ENCODE peak calls at places on chromosomes 11 and 22, in four cellular contexts. E is MM.1S, L is OCI-LY7, I is tibial artery. X is an unnamed sample.

GRCh38 chr11:111635706-111636045 is 33.4 kb downstream of the SIK2 start:
- DNase-seq in I (peak), E (no peak), L (no peak), X (no peak)

GRCh38 chr22:36237462-36238347 is 1.6 kb downstream of the APOL2 start:
- DNase-seq in L (peak), I (no peak), E (peak), X (no peak)

GRCh38 chr22:45201678-45202332 is 38.1 kb downstream of the NUP50 start:
- DNase-seq in E (no peak), I (no peak), L (no peak), X (no peak)

GRCh38 chr11:87030458-87031054 is 7.2 kb upstream of the TMEM135 start:
- DNase-seq in E (no peak), I (no peak), L (no peak), X (no peak)

GRCh38 chr22:46107753-46108563 is 42.4 kb upstream of the PPARA start:
- DNase-seq in L (no peak), E (no peak), I (no peak), X (no peak)

GRCh38 chr11:36451045-36451444 is 59.0 kb downstream of the TRAF6 start:
- DNase-seq in I (no peak), E (no peak), L (no peak), X (no peak)

GRCh38 chr22:45977551-45978274 is 751 bp upstream of the WNT7B start:
- DNase-seq in E (no peak), L (no peak), I (no peak), X (peak)

GRCh38 chr22:25388866-25389540 is 169.6 kb downstream of the CRYBB2 start:
- DNase-seq in L (peak), E (no peak), I (no peak), X (no peak)

GRCh38 chr11:46295312-46295995 is 18.0 kb downstream of the CREB3L1 start:
- DNase-seq in E (peak), I (peak), L (peak), X (peak)

GRCh38 chr11:10895285-10895684 is 37.4 kb upstream of the ZBED5 start:
- DNase-seq in I (no peak), L (no peak), E (no peak), X (no peak)

GRCh38 chr11:10891321-10891720 is 33.5 kb upstream of the ZBED5 start:
- DNase-seq in E (no peak), I (no peak), L (no peak), X (no peak)

GRCh38 chr11:10892250-10892649 is 34.4 kb upstream of the ZBED5 start:
- DNase-seq in E (no peak), I (no peak), L (peak), X (no peak)

GRCh38 chr11:10894666-10895065 is 36.8 kb upstream of the ZBED5 start:
- DNase-seq in L (no peak), E (no peak), I (no peak), X (no peak)

GRCh38 chr11:10893713-10894112 is 35.9 kb upstream of the ZBED5 start:
- DNase-seq in L (no peak), E (no peak), I (no peak), X (no peak)
- TF ChIP-seq CTCF in L (no peak), E (no peak), I (peak), X (no peak)

GRCh38 chr22:19756288-19757128 is 4.1 kb upstream of the TBX1 start:
- DNase-seq in I (no peak), E (peak), L (peak), X (peak)
- H3K4me3 ChIP-seq in I (peak), E (peak), L (peak), X (no peak)

DNA sequence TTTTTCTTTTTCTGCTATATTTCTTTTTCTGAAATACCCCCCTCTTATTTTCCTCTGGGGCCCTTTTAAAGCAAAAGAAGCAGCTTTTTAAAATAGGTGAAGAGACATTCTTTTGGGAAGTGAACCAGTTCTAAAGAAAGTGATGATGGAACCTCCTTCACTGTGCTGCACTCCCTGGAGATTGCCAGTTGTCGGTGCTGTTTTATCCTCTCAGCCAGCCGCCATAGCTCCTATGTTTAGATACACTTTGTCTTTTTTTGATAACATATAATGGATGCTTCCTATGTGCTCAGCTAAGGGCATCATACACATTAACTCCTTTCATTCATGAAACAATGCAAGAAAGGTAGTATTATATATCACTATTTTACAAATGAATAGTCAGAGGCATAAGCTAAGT is 14.0 kb downstream of the CFAP300 start:
- DNase-seq in I (no peak), E (no peak), L (no peak), X (no peak)
- TF ChIP-seq CTCF in I (peak), E (no peak), L (no peak), X (no peak)

GRCh38 chr22:31092161-31092560 is 11.0 kb downstream of the SMTN start:
- DNase-seq in I (no peak), L (no peak), E (no peak), X (no peak)

GRCh38 chr22:31094741-31095140 is 12.6 kb downstream of the SELENOM start:
- DNase-seq in E (no peak), I (no peak), L (no peak), X (no peak)

GRCh38 chr22:31095637-31096249 is 11.6 kb downstream of the SELENOM start:
- DNase-seq in L (no peak), E (no peak), I (no peak), X (no peak)

GRCh38 chr22:31093090-31093850 is 12.2 kb downstream of the SMTN start:
- DNase-seq in L (no peak), I (no peak), E (no peak), X (no peak)

DNA sequence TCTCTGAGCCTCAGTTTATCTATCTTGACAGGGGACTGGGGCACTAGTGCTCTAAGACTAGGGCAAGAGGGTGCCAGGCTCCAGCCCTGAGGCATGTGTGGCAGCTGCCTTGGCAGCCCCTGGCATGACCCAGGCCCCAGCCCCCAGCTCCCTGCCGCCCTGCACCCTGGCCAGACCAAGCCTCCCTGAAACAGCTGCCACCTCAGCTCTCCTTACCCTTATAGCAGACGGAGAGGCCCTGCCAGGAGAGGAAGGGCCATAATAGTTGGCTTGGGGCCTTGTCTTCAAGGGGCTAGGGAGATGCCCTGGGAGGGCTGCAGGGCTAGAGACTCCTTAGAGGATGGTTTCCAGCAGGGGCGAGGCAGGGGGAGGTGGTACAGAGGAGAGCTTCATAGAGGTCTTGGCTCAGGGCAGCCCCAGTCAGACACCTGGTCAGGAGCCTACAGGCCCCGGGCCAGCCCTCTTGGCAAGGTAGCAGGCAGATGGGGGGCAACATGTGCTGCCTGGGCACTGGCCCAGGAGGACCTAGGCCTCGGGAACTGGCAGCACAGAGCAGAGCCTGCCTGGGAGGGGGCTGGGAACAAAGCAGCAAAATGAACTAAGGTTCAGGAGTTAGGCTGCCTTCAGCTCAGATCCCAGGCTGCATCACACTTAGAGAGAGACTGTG is 13.0 kb downstream of the SMTN start:
- DNase-seq in E (no peak), I (no peak), L (no peak), X (no peak)
- H3K4me3 ChIP-seq in E (no peak), I (peak), L (no peak), X (no peak)

GRCh38 chr22:30705710-30706651 is 11.3 kb downstream of the OSBP2 start:
- DNase-seq in I (no peak), L (peak), E (peak), X (peak)
- TF ChIP-seq CTCF in I (no peak), L (no peak), E (no peak), X (peak)

DNA sequence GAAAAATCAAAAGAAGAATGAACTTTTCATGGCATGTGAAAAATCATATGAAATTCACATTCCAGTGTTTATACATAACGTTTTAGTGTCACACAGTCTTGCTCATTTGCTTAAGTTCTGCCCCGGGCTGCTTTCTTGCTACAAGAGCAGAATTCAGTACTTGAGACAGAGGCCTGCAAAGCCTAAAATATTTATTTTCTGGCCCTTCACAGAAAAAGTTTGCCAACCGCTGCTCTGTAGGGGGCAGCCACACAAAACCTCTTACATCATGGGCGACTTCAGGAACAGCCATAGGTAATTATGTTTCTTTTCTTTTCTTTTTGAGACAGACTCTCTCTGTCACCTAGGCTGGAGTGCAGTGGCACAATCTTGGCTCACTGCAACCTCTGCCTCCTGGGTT is 1.0 kb upstream of the ATG2A start:
- DNase-seq in I (no peak), L (peak), E (peak), X (no peak)
- H3K4me3 ChIP-seq in I (peak), L (peak), E (peak), X (peak)

GRCh38 chr22:26642465-26643367 is 14.7 kb upstream of the MIAT start:
- DNase-seq in I (no peak), E (peak), L (peak), X (peak)
- TF ChIP-seq CTCF in I (no peak), E (peak), L (peak), X (peak)

GRCh38 chr11:68317147-68317785 is 4.9 kb downstream of the LRP5 start:
- DNase-seq in I (no peak), E (no peak), L (no peak), X (no peak)

GRCh38 chr11:68314203-68314885 is 2.0 kb downstream of the LRP5 start:
- DNase-seq in I (no peak), L (no peak), E (no peak), X (no peak)

GRCh38 chr11:68313574-68314202 is 1.3 kb downstream of the LRP5 start:
- DNase-seq in I (no peak), L (no peak), E (no peak), X (no peak)

GRCh38 chr11:68314886-68315580 is 2.6 kb downstream of the LRP5 start:
- DNase-seq in E (no peak), I (no peak), L (no peak), X (no peak)

GRCh38 chr11:68315581-68315920 is 3.2 kb downstream of the LRP5 start:
- DNase-seq in E (no peak), I (no peak), L (no peak), X (no peak)
- H3K4me3 ChIP-seq in E (no peak), I (peak), L (no peak), X (no peak)

GRCh38 chr22:43365715-43366440 is 22.7 kb upstream of the SCUBE1 start:
- DNase-seq in E (no peak), I (no peak), L (no peak), X (no peak)
- TF ChIP-seq CTCF in E (no peak), I (no peak), L (no peak), X (no peak)